ENCODE peak calls at places on chromosomes 13 and 19, in eight cellular contexts. S is Calu3; W is HEK293T; L is KBM-7; T is stimulated activated CD8-positive, alpha-beta memory T cell treated with anti-CD3 and anti-CD28 coated beads, Interleukin-12 subunit alpha, Interleukin-12 subunit beta, amount 100 ng/mL, for 1 hour; G is T1000; Y is colonic mucosa; Z is GM23248. Q is an unnamed sample.

GRCh38 chr13:72782717-72783116 is 784 bp downstream of the PIBF1 start:
- DNase-seq in L (peak; percentile 26), Z (peak; percentile 45), Y (no peak), T (no peak), S (no peak), G (no peak), W (no peak), Q (no peak)

GRCh38 chr19:15556634-15557181 is 48.4 kb downstream of the CYP4F22 start:
- DNase-seq in G (no peak), W (no peak), Y (no peak), L (peak; percentile 22), S (no peak), T (no peak), Z (no peak), Q (no peak)

GRCh38 chr13:77698211-77699058 is 948 bp downstream of the SLAIN1 start:
- DNase-seq in W (peak; percentile 71), T (no peak), L (peak; percentile 71), G (no peak), Y (peak; percentile 28), S (peak; percentile 1), Z (peak; percentile 15), Q (peak; percentile 11)

GRCh38 chr19:55482128-55482961 is 2.6 kb upstream of the NAT14 start:
- DNase-seq in Z (no peak), T (no peak), Y (no peak), G (no peak), L (no peak), S (no peak), W (no peak), Q (no peak)

GRCh38 chr13:111116830-111117229 is 1.7 kb downstream of the ARHGEF7 start:
- DNase-seq in G (no peak), Y (no peak), S (no peak), L (no peak), Z (peak; percentile 68), T (no peak), W (no peak), Q (no peak)

GRCh38 chr19:32816555-32817099 is 52.9 kb downstream of the SLC7A9 start:
- DNase-seq in T (no peak), Z (no peak), L (no peak), S (no peak), G (no peak), W (no peak), Y (no peak), Q (no peak)

GRCh38 chr19:55494172-55494761 is 6.0 kb downstream of the SSC5D start:
- DNase-seq in T (no peak), W (no peak), S (no peak), L (no peak), Z (no peak), G (no peak), Y (no peak), Q (no peak)

GRCh38 chr13:101447852-101448251 is 4.6 kb upstream of the ITGBL1 start:
- DNase-seq in G (no peak), T (no peak), L (no peak), S (no peak), Y (no peak), W (no peak), Z (no peak), Q (no peak)

GRCh38 chr19:8421484-8422461 is 8.7 kb downstream of the MARCHF2 start:
- DNase-seq in Z (no peak), S (no peak), W (no peak), T (no peak), Y (no peak), L (no peak), G (no peak), Q (no peak)

GRCh38 chr13:21137696-21138095 is 38.7 kb downstream of the SKA3 start:
- DNase-seq in L (no peak), G (no peak), W (no peak), Y (no peak), T (no peak), S (peak; percentile 19), Z (peak; percentile 53), Q (no peak)

GRCh38 chr13:106958690-106959089 is 390.8 kb upstream of the ARGLU1 start:
- DNase-seq in S (no peak), W (no peak), Y (no peak), L (no peak), T (no peak), G (no peak), Z (no peak), Q (no peak)

GRCh38 chr13:48949566-48950506 is 25.9 kb upstream of the FNDC3A start:
- DNase-seq in G (no peak), S (no peak), L (no peak), Z (no peak), Y (no peak), W (no peak), T (no peak), Q (no peak)

GRCh38 chr13:30466358-30466714 is 600 bp upstream of the HMGB1 start:
- DNase-seq in W (no peak), Y (no peak), S (no peak), Z (peak; percentile 64), T (no peak), G (no peak), L (no peak), Q (no peak)

GRCh38 chr13:40394304-40394983 is 272.0 kb downstream of the FOXO1 start:
- DNase-seq in T (no peak), G (no peak), L (no peak), Z (peak; percentile 44), Y (no peak), W (no peak), S (no peak), Q (no peak)

GRCh38 chr19:18368504-18369222 is 17.3 kb upstream of the GDF15 start:
- DNase-seq in T (no peak), Y (no peak), L (no peak), G (no peak), S (no peak), Z (no peak), W (no peak), Q (no peak)

GRCh38 chr13:110399801-110400200 is 92.7 kb downstream of the COL4A2 start:
- DNase-seq in L (no peak), S (no peak), Y (no peak), Z (peak; percentile 60), T (no peak), W (no peak), G (no peak), Q (no peak)

GRCh38 chr19:35513231-35513974 is at the start of gene DMKN:
- DNase-seq in Y (no peak), L (no peak), W (no peak), S (peak; percentile 39), Z (peak; percentile 93), T (no peak), G (no peak), Q (no peak)

GRCh38 chr13:27442071-27442647 is 8.2 kb downstream of the MTIF3 start:
- DNase-seq in T (no peak), L (peak; percentile 91), S (no peak), Y (peak; percentile 61), W (no peak), G (no peak), Z (no peak), Q (no peak)

GRCh38 chr19:10432736-10433130 is 12.4 kb downstream of the PDE4A start:
- DNase-seq in S (no peak), W (no peak), T (no peak), Y (no peak), L (no peak), Z (no peak), G (no peak), Q (no peak)

GRCh38 chr13:26601669-26602068 is 44.2 kb downstream of the WASF3 start:
- DNase-seq in G (no peak), Z (peak; percentile 69), S (no peak), T (no peak), Y (no peak), L (peak; percentile 80), W (no peak), Q (no peak)

GRCh38 chr13:100588350-100589177 is at the start of gene GGACT:
- DNase-seq in Z (peak; percentile 80), L (peak; percentile 84), T (peak; percentile 68), Y (peak; percentile 81), G (no peak), S (peak; percentile 64), W (peak; percentile 85), Q (peak; percentile 68)

GRCh38 chr19:11964858-11965645 is at the start of gene ZNF763:
- DNase-seq in L (no peak), S (peak; percentile 87), Y (peak; percentile 99), W (no peak), T (peak; percentile 81), Z (peak; percentile 92), G (peak; percentile 81), Q (peak; percentile 70)

Q was measured in activated CD4-positive, CD25-positive, alpha-beta regulatory T cell treated with anti-CD3 and anti-CD28 coated beads, Interleukin-2, amount 50 U/mL, for 16 hours.